ENCODE peak calls at places on chromosomes 16 and 17, in ten cellular contexts. K is HCT116, Z is GM12878, Q is transverse colon, D is GM12891, H is sigmoid colon, L is breast epithelium, V is esophagus muscularis mucosa, O is K562, W is endothelial cell of umbilical vein. C is an unnamed sample.

GRCh38 chr16:35147556-35148504 is 1688.4 kb downstream of the TP53TG3F start:
- DNase-seq in Z (no peak), L (no peak), D (no peak), W (no peak), Q (no peak), V (peak), K (no peak), H (no peak), O (no peak), C (no peak)

GRCh38 chr17:48998557-48999440 is 1.6 kb downstream of the IGF2BP1 start:
- DNase-seq in W (peak), K (no peak), O (peak), H (no peak), L (no peak), D (no peak), Q (no peak), Z (no peak), V (peak), C (no peak)

GRCh38 chr16:89712476-89712805 is 8.3 kb downstream of the VPS9D1 start:
- DNase-seq in L (no peak), O (peak), D (no peak), Q (no peak), H (no peak), V (no peak), W (no peak), Z (no peak), K (no peak), C (no peak)

GRCh38 chr17:19494961-19495806 is 38.5 kb upstream of the SLC47A1 start:
- DNase-seq in Z (no peak), Q (no peak), D (no peak), H (peak), V (no peak), L (peak), K (no peak), O (peak), W (no peak), C (no peak)

GRCh38 chr17:68398731-68399637 is 58.3 kb downstream of the WIPI1 start:
- DNase-seq in Z (no peak), O (peak), H (peak), V (peak), L (no peak), W (peak), Q (peak), D (peak), K (peak), C (peak)

GRCh38 chr17:32709562-32709961 is 167.4 kb downstream of the MYO1D start:
- DNase-seq in O (no peak), Q (no peak), H (no peak), D (no peak), L (no peak), K (no peak), W (no peak), Z (no peak), V (no peak), C (no peak)

GRCh38 chr17:19443148-19443547 is 32.1 kb downstream of the RNF112 start:
- DNase-seq in D (no peak), H (no peak), V (no peak), Q (no peak), Z (no peak), K (no peak), L (no peak), O (no peak), W (no peak), C (no peak)

GRCh38 chr16:24188143-24188542 is 68.0 kb upstream of the CACNG3 start:
- DNase-seq in Z (no peak), H (no peak), W (no peak), Q (no peak), O (no peak), D (no peak), L (no peak), K (no peak), V (no peak), C (no peak)

GRCh38 chr17:29722411-29723198 is 99.9 kb upstream of the CORO6 start:
- DNase-seq in Q (peak), V (peak), D (no peak), H (peak), W (peak), Z (peak), K (no peak), O (peak), L (no peak), C (peak)

GRCh38 chr17:32930512-32930911 is 2.6 kb downstream of the TMEM98 start:
- DNase-seq in V (no peak), Z (no peak), K (no peak), H (no peak), D (no peak), W (no peak), L (no peak), Q (no peak), O (no peak), C (no peak)

GRCh38 chr17:30600830-30601494 is 123.8 kb downstream of the GOSR1 start:
- DNase-seq in W (peak), O (no peak), V (no peak), L (no peak), D (peak), K (no peak), Z (no peak), H (no peak), Q (peak), C (peak)

GRCh38 chr17:66923881-66924280 is 40.6 kb upstream of the CACNG4 start:
- DNase-seq in Q (no peak), K (no peak), H (no peak), V (no peak), L (no peak), D (no peak), O (no peak), W (no peak), Z (no peak), C (no peak)

GRCh38 chr17:36863676-36864075 is 73.6 kb upstream of the LHX1 start:
- DNase-seq in V (no peak), Z (no peak), Q (no peak), L (no peak), H (no peak), K (no peak), O (no peak), W (no peak), D (no peak), C (no peak)

GRCh38 chr17:56917559-56918296 is 3.9 kb upstream of the TRIM25 start:
- DNase-seq in Q (no peak), K (no peak), D (no peak), W (no peak), L (no peak), O (no peak), V (no peak), Z (no peak), H (no peak), C (no peak)

GRCh38 chr17:80594666-80595269 is 50.1 kb downstream of the RPTOR start:
- DNase-seq in W (no peak), H (no peak), D (no peak), O (no peak), Q (no peak), L (no peak), K (no peak), Z (no peak), V (no peak), C (no peak)

GRCh38 chr17:58148609-58149008 is 425 bp downstream of the OR4D1 start:
- DNase-seq in V (no peak), L (no peak), W (no peak), D (no peak), Z (no peak), K (no peak), Q (no peak), O (no peak), H (no peak), C (no peak)
- TF ChIP-seq POLR2A in V (no peak), L (no peak), W (no peak), D (no peak), Z (no peak), K (no peak), Q (no peak), O (no peak), H (no peak), C (no peak)

DNA sequence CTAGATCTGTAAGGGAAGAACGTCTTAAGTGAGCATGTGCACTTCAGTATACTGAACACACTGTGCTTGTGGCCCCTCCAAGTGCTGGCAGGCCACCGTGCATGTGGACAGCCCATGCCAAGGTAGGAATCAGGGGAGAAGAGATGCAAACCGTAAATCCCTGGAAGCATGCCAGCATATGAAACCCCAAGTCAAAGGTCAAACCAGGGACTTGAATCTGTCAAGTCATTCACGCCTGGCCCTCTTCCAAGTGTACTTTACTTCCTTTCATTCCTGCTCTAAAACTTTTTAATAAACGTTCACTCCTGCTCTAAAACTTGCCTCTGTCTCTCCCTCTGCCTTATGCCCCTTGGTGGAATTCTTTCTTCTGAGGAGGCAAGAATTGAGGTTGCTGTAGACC is 2.8 kb upstream of the ATXN2L start:
- DNase-seq in H (peak), D (no peak), Q (peak), L (no peak), K (no peak), O (no peak), Z (no peak), W (no peak), V (no peak), C (no peak)
- TF ChIP-seq POLR2AphosphoS5 in H (no peak), D (no peak), Q (no peak), L (no peak), K (no peak), O (peak), Z (no peak), W (no peak), V (no peak), C (no peak)

DNA sequence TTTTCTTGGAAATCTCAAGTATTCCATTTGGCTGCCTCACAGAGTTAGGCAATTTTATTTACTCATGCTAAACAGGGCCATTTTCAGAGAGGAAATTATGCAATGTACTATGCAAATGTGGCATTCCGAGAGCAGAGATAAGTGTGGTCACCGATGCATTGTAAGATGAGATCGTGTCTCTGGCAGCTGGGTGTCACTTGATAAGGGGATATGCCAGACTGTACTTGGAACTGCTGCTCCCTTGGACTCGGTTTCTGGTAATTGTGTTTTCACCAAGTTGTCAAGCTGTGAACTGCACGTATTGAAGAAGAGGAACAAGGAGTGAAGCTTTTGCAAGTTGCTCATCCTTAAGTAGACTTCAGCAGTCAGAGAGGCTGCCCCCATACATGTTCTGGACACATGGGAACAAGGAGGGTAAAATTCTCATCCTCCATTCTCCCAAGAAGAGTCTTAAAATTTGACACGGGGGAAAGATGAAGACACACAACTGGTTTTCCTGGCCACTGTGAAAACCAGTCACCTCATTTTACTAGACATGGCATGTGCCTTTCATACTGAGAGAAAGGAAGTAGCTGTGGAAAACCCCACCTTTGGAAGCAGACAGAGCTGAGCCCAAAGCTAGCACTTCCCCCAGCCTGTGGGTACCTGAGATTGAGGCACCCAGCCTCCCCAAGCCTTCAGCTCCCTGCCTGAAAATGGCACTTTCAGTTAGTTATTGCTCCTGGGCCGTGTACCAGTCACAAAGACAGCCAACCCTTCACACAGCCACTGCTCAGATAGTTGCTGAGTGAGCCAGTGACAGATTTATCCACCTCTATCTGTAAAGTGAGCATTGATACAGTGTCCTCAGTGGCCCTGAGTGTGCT is 150.7 kb downstream of the SOCS1 start:
- DNase-seq in O (peak), L (no peak), V (no peak), K (no peak), Q (peak), Z (peak), W (peak), H (peak), D (no peak), C (peak)
- TF ChIP-seq POLR2A in O (no peak), L (no peak), V (no peak), K (no peak), Q (no peak), Z (peak), W (no peak), H (no peak), D (peak), C (peak)

DNA sequence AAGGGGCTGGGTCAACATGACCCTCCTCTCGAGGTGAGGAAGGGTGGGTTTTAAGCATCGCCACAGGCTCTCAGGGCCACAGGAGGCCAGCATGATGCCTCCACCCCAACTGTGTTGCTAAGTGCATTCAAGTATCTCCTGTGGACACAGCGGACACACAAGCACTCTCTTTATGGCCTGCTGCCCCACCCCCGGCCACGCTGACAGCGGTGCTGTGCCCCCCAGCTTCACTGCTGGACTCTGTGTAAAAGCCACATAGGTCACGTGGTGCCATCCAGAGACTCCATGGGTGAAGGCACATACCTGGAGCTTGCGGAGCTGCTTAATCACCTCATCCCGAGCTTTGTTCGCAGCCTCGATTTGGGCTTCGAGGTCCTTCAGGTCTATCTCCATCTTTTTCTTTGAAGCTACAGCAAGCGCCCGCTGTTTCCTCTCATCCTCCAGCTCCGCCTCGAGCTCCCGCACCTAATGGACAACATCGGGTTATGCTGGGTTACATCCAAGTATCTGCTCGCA is 51.5 kb downstream of the NDEL1 start:
- DNase-seq in O (no peak), H (no peak), Z (no peak), W (no peak), L (no peak), K (no peak), D (no peak), V (no peak), Q (no peak), C (no peak)
- TF ChIP-seq POLR2AphosphoS5 in O (no peak), H (no peak), Z (no peak), W (no peak), L (no peak), K (no peak), D (no peak), V (no peak), Q (no peak), C (no peak)

GRCh38 chr17:41521574-41522261 is 3.0 kb upstream of the KRT15 start:
- DNase-seq in Q (peak), K (peak), Z (no peak), L (peak), D (no peak), H (no peak), O (peak), W (peak), V (no peak), C (no peak)
- TF ChIP-seq POLR2A in Q (peak), K (no peak), Z (no peak), L (no peak), D (no peak), H (no peak), O (no peak), W (peak), V (no peak), C (no peak)

DNA sequence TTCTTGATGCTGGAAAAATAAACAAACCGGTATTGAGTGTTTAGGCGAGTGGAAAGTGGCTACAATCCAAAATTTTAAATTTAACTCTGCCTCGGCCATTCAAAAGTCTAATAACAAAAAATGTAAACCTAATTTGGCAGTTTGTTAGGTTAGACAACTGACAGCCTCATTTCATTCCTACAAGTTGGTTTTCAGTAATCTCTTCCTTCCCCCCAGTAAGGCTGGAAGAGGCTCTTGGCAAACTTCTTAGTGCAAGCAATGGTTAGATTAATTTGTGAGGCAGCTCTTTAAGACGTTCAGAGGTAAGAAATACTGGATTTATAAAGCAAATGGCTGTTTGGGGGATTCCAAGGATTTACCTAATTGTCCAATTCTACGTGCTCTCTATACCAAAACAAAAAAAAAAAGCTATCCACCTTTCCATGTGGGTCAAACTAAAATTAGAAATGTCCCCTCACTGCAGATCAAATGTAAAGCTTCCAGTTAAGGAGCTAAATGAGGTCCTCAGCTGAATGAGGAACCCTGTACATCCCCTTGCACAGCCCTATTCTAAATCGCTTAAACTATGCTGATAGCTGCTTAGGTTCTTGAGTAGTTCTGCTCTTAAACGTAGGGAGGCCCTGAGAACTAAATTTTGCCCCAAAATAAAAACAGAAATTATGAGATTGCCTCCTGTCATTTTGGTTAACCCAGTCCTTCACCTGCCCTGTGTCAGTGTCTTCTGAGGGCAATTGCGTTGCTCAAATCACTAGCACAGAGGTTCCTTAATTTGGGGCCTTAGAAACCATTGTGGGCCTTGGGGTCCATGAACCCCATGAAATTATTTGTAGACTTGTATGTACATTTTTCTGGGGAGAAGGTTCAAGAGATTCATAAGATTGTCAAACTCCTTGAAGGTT is 2.9 kb downstream of the HEXIM1 start:
- DNase-seq in H (no peak), V (no peak), Z (no peak), K (no peak), Q (no peak), W (peak), D (no peak), O (no peak), L (no peak), C (no peak)
- TF ChIP-seq POLR2AphosphoS5 in H (no peak), V (no peak), Z (peak), K (peak), Q (no peak), W (no peak), D (no peak), O (no peak), L (no peak), C (no peak)

DNA sequence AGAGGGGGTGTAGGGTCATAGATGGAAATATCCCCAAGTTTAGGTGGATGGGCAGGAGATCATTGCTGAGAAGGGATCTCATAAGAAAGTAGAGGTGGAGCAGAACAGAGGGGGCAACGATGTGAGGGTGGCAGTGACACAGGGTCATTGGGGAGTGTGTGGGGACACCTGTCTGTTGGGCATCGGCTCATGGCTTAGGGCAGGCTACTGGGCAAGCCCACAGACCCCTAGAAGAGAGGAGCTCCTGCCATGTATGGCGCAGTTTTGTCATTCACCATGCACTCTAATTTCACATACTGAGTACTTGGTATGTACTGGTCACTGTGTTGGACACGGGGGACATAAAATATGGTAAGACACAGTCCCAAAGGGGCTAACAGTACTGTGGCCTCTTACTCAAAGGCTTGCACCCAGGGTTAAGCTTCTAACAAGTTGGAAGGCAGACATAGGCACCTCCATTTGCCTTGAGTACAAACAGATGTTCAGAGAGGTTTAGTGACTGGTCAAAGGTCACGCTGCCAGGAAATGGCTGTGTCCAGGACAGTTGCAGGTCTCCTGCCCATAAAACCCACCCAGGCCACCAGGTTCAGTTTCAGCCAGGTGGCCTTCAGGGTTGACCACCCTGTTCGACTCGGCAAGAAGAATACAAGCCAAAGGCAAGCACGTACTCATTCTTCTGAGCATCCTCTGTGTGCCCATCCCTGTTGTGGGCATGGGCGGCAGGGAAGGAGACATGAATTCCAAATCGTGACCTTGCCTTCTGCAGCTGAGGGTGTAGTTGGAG is 580.2 kb downstream of the KCNJ18 start:
- DNase-seq in W (no peak), Q (no peak), K (no peak), O (no peak), Z (no peak), L (no peak), H (no peak), D (no peak), V (no peak), C (no peak)
- TF ChIP-seq POLR2A in W (no peak), Q (no peak), K (no peak), O (no peak), Z (no peak), L (no peak), H (no peak), D (no peak), V (no peak), C (no peak)

DNA sequence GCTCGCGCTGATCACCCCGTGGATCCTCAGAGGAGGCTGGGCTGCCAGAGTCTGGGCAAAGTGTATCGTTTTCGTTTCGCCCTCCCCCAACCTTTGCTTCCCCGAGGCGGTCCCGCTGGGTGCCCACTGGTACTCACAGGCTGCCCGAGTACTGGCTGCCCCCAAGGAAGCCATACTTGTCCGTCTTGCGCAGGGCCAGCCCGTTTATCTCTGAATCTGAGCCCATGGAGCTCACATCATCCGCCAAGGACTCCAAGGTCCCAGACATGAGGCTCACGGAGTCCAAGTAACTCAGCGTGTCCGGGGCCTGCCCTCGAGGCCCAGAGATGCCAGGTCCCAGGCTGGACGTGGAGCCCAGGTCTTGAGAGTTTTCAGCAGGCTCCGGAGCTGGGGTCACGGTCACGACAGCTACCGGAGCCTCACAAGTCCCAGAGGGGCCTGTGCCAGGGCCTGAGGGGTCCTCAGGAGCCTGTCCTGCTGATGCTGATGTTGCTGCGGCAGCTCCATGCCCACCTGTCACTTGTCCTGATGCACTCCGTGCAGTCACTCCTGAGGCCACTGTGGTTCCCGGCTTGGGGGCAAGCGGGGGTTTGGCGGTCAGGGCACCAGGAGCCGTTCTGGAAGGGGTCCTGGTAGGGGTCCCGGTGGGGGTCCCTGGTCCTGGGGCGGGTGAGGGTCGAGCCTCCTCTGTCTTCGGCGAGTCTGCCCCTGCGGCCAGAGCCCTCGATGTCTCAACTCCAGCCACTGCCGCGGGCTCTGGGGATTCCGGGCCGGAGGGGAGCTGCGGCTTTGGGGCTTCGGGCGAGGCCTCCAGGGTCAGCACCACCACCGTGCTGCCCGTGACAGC is 980 bp downstream of the TBC1D10B start:
- DNase-seq in D (no peak), V (no peak), K (no peak), L (no peak), Q (no peak), Z (no peak), W (peak), O (no peak), H (peak), C (no peak)
- TF ChIP-seq POLR2AphosphoS5 in D (no peak), V (no peak), K (no peak), L (no peak), Q (no peak), Z (no peak), W (no peak), O (no peak), H (no peak), C (no peak)

C was measured in GM12892.